ENCODE peak calls at places on chromosome 1, in eight cellular contexts. T is substantia nigra; O is GDM1; I is activated T-cell treated with anti-CD3 and anti-CD28 coated beads for 48 hours; K is activated T-helper 1 cell treated with anti-CD3 and anti-CD28 coated beads, Interleukin-2, amount 50 U/mL, for 16 hours; B is ovary; L is CD4-positive, CD25-positive, alpha-beta regulatory T cell; F is naive thymus-derived CD8-positive, alpha-beta T cell. H is an unnamed sample.

GRCh38 chr1:230986976-230987375 is 8.1 kb downstream of the ARV1 start:
- DNase-seq in T (no peak), O (no peak), I (no peak), K (no peak), B (no peak), L (no peak), F (no peak), H (no peak)

GRCh38 chr1:165823552-165824268 is 3.7 kb upstream of the UCK2 start:
- DNase-seq in T (no peak), O (no peak), I (no peak), K (no peak), B (no peak), L (no peak), F (no peak), H (no peak)

GRCh38 chr1:9242338-9242969 is 7.9 kb downstream of the H6PD start:
- DNase-seq in T (peak), O (no peak), I (no peak), K (no peak), B (peak), L (no peak), F (no peak), H (no peak)

GRCh38 chr1:193763313-193763712 is 576.9 kb upstream of the B3GALT2 start:
- DNase-seq in T (no peak), O (no peak), I (no peak), K (no peak), B (no peak), L (no peak), F (no peak), H (no peak)

GRCh38 chr1:16151200-16151708 is 4.6 kb downstream of the EPHA2 start:
- DNase-seq in T (no peak), O (peak), I (no peak), K (no peak), B (no peak), L (no peak), F (no peak), H (no peak)

GRCh38 chr1:32759997-32760623 is 57.0 kb downstream of the YARS1 start:
- DNase-seq in T (no peak), O (no peak), I (no peak), K (no peak), B (peak), L (no peak), F (no peak), H (no peak)

GRCh38 chr1:95304803-95305202 is 70.8 kb downstream of the RWDD3 start:
- DNase-seq in T (no peak), O (no peak), I (no peak), K (no peak), B (no peak), L (no peak), F (no peak), H (no peak)

GRCh38 chr1:196774195-196774594 is 445 bp upstream of the CFHR3 start:
- DNase-seq in T (no peak), O (no peak), I (no peak), K (no peak), B (no peak), L (no peak), F (no peak), H (no peak)

GRCh38 chr1:236534164-236534651 is 10.4 kb downstream of the LGALS8 start:
- DNase-seq in T (no peak), O (no peak), I (peak), K (no peak), B (no peak), L (peak), F (no peak), H (peak)

GRCh38 chr1:35047188-35047858 is 15.6 kb upstream of the ZMYM6 start:
- DNase-seq in T (no peak), O (no peak), I (no peak), K (no peak), B (no peak), L (no peak), F (no peak), H (no peak)

GRCh38 chr1:21201650-21202049 is 25.0 kb upstream of the EIF4G3 start:
- DNase-seq in T (no peak), O (no peak), I (no peak), K (no peak), B (no peak), L (no peak), F (no peak), H (no peak)

GRCh38 chr1:8424539-8425116 is 106.7 kb downstream of the SLC45A1 start:
- DNase-seq in T (no peak), O (peak), I (peak), K (no peak), B (peak), L (peak), F (peak), H (peak)

GRCh38 chr1:1176931-1177330 is 3.3 kb downstream of the TTLL10 start:
- DNase-seq in T (no peak), O (no peak), I (no peak), K (no peak), B (no peak), L (no peak), F (no peak), H (no peak)

GRCh38 chr1:70504176-70504820 is 93.2 kb downstream of the CTH start:
- DNase-seq in T (no peak), O (no peak), I (no peak), K (no peak), B (no peak), L (no peak), F (no peak), H (no peak)

GRCh38 chr1:7993593-7994479 is 32.3 kb downstream of the ERRFI1 start:
- DNase-seq in T (no peak), O (no peak), I (no peak), K (no peak), B (no peak), L (no peak), F (no peak), H (no peak)

GRCh38 chr1:1185101-1185765 is 11.6 kb downstream of the TTLL10 start:
- DNase-seq in T (peak), O (no peak), I (no peak), K (no peak), B (peak), L (peak), F (no peak), H (no peak)

GRCh38 chr1:234968470-234968869 is 160.2 kb downstream of the TOMM20 start:
- DNase-seq in T (no peak), O (no peak), I (no peak), K (no peak), B (no peak), L (no peak), F (no peak), H (no peak)

GRCh38 chr1:226082959-226083302 is 20.4 kb downstream of the H3-3A start:
- DNase-seq in T (peak), O (no peak), I (no peak), K (no peak), B (peak), L (no peak), F (no peak), H (no peak)

GRCh38 chr1:116154536-116154935 is 43.3 kb downstream of the MAB21L3 start:
- DNase-seq in T (no peak), O (no peak), I (no peak), K (no peak), B (no peak), L (no peak), F (no peak), H (no peak)

GRCh38 chr1:223887724-223888428 is 42.1 kb upstream of the TP53BP2 start:
- DNase-seq in T (no peak), O (no peak), I (no peak), K (no peak), B (no peak), L (no peak), F (no peak), H (no peak)

GRCh38 chr1:25724986-25725385 is 75.0 kb upstream of the SELENON start:
- DNase-seq in T (no peak), O (no peak), I (no peak), K (no peak), B (no peak), L (no peak), F (no peak), H (no peak)